ENCODE peak calls at places on chromosomes 7 and 10, in five cellular contexts. Z, O, N, J and C are unnamed samples.

GRCh38 chr10:130393342-130393741 is 257.2 kb downstream of the GLRX3 start:
- DNase-seq in Z (peak; percentile 20), O (no peak), J (no peak), N (no peak), C (no peak)

GRCh38 chr10:55766212-55766611 is 594.8 kb downstream of the ZWINT start:
- DNase-seq in O (no peak), Z (no peak), J (no peak), N (no peak), C (no peak)

GRCh38 chr10:91932737-91933136 is 9.2 kb downstream of the BTAF1 start:
- DNase-seq in Z (no peak), N (no peak), O (no peak), J (no peak), C (no peak)

GRCh38 chr10:121077331-121077730 is 226.2 kb downstream of the WDR11 start:
- DNase-seq in J (no peak), N (peak; percentile 25), O (no peak), Z (no peak), C (no peak)

GRCh38 chr10:5560142-5560843 is 35.5 kb downstream of the CALML3 start:
- DNase-seq in N (no peak), O (peak; percentile 24), J (no peak), Z (peak; percentile 5), C (no peak)

GRCh38 chr10:2885276-2885955 is 181.9 kb upstream of the PFKP start:
- DNase-seq in N (no peak), O (no peak), Z (no peak), J (no peak), C (no peak)

GRCh38 chr10:31317652-31318381 is 1.2 kb upstream of the ZEB1 start:
- DNase-seq in N (no peak), J (no peak), Z (peak; percentile 64), O (peak; percentile 88), C (no peak)

GRCh38 chr7:23261843-23262452 is 15.4 kb downstream of the GPNMB start:
- DNase-seq in O (peak; percentile 69), N (peak; percentile 45), Z (peak; percentile 50), J (no peak), C (peak; percentile 53)

GRCh38 chr7:34772296-34772695 is 114.3 kb downstream of the NPSR1 start:
- DNase-seq in Z (no peak), O (no peak), N (no peak), J (no peak), C (no peak)

GRCh38 chr10:35040761-35041501 is 49.2 kb downstream of the CUL2 start:
- DNase-seq in Z (no peak), O (peak; percentile 74), N (no peak), J (peak; percentile 16), C (no peak)

GRCh38 chr10:91528080-91528479 is 104.8 kb downstream of the PPP1R3C start:
- DNase-seq in N (no peak), Z (no peak), O (no peak), J (no peak), C (peak; percentile 17)

GRCh38 chr10:95266674-95267095 is 24.1 kb downstream of the PDLIM1 start:
- DNase-seq in J (no peak), N (no peak), O (peak; percentile 91), Z (no peak), C (peak; percentile 96)

DNA sequence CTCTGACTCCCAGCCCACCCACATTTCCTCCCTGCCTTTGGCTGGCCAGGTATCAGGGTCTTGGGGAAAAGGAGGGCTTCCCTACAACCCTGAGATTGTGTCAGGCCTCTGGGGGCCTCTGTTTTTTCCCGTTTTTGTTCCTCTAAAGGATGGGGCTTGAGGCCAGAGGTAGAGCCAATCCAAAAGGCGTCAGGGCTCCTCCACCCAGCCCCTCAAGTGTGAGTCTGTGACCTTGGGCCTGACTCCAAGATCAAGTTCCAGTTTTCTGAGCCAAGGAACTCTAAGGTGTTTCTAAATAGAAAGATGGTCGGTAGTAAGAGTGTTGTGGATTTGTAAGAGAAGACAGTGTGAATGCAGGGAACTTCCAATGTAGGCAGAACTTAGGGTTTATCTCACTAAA is 6.6 kb downstream of the EEPD1 start:
- DNase-seq in N (no peak), Z (no peak), J (no peak), O (no peak), C (no peak)
- H3K4me1 ChIP-seq in N (peaks cover 77% of the 10 kb centered on the region), Z (peaks cover 41% of the 10 kb centered on the region), J (no peaks in the 10 kb centered on the region), O (no peaks in the 10 kb centered on the region), C (peaks cover 16% of the 10 kb centered on the region)

DNA sequence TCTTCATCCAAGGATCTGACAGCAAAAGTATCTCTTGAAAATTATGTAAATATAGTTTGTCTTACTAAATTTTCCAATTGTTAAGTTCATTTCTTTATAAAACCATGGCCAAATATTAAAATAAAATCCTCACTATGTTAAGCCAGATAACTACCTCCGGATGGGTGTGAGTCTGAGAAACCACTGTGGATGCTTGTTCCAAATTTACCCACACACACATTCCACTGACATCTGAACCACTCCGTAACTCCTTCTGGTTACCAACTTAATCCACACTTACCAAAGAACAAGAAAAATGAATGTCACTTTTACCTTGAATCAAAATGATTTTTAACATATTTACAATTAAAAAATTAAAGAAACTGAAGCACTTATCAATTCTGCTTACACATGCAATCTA is 19.7 kb downstream of the CYTH3 start:
- DNase-seq in Z (no peak), O (no peak), N (no peak), J (no peak), C (no peak)
- H3K4me3 ChIP-seq in Z (no peak overlapping the region), O (no peak overlapping the region), N (no peak overlapping the region), J (no peak overlapping the region), C (no peak overlapping the region)

DNA sequence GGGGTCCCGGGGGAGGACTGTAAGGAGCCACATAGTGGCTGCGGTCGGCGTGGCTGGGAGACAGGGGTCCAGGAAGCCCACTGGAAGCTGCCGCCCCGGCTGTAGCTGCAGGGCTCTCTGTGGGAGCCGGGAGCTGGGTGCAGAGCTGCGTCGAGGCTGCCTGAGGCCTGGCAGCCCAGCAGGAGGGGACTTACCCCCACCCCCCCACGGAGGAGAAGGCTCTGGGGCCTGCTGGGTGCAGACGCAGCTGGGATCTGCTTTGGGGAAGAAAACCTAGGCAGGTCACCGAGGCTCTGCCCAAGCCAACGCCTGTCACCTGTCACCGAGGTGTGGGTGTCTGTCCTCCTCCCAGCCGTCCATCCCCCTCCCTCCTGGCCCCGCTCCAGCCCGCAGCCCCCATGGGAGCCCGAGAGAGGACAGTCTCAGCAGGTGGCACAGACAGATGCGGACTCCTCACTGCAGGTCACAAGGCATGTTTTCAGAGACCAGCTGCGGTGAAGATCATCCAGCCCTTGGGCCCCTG is 25.2 kb downstream of the PWWP2B start:
- DNase-seq in O (no peak), J (no peak), Z (no peak), N (peak; percentile 32), C (no peak)
- H3K4me1 ChIP-seq in O (peaks cover 15% of the 10 kb centered on the region), J (peaks cover 17% of the 10 kb centered on the region), Z (peaks cover 72% of the 10 kb centered on the region), N (peaks cover 49% of the 10 kb centered on the region), C (peaks cover 9% of the 10 kb centered on the region)

GRCh38 chr7:107044347-107045194 is at the start of gene PRKAR2B:
- DNase-seq in O (peak; percentile 83), J (peak; percentile 45), Z (peak; percentile 62), N (peak; percentile 82), C (peak; percentile 27)

GRCh38 chr7:107043916-107044346 is 574 bp upstream of the PRKAR2B start:
- DNase-seq in J (no peak), Z (no peak), O (no peak), N (no peak), C (no peak)

GRCh38 chr7:107046511-107047259 is 2.2 kb downstream of the PRKAR2B start:
- DNase-seq in J (no peak), N (no peak), Z (no peak), O (peak; percentile 22), C (no peak)

GRCh38 chr7:107045980-107046379 is 1.5 kb downstream of the PRKAR2B start:
- DNase-seq in Z (no peak), J (no peak), N (no peak), O (peak; percentile 45), C (peak; percentile 10)

GRCh38 chr7:107045195-107045960 is 873 bp downstream of the PRKAR2B start:
- DNase-seq in J (no peak), N (no peak), Z (no peak), O (peak; percentile 48), C (no peak)
- H3K4me3 ChIP-seq in J (peak overlapping the region; percentile 64), N (peak overlapping the region; percentile 90), Z (peak overlapping the region; percentile 80), O (peak overlapping the region; percentile 95), C (peak overlapping the region; percentile 55)

GRCh38 chr7:128108641-128109423 is 77.6 kb upstream of the LRRC4 start:
- DNase-seq in Z (no peak), J (no peak), N (no peak), O (no peak), C (peak; percentile 22)

GRCh38 chr7:128110641-128111365 is 79.6 kb upstream of the LRRC4 start:
- DNase-seq in J (no peak), Z (no peak), N (no peak), O (no peak), C (no peak)

GRCh38 chr7:128105228-128106022 is 74.2 kb upstream of the LRRC4 start:
- DNase-seq in O (no peak), N (no peak), J (no peak), Z (no peak), C (no peak)

GRCh38 chr7:128106840-128107239 is 75.6 kb upstream of the LRRC4 start:
- DNase-seq in N (no peak), Z (no peak), J (no peak), O (no peak), C (no peak)

GRCh38 chr7:128108129-128108528 is 76.9 kb upstream of the LRRC4 start:
- DNase-seq in Z (no peak), N (no peak), O (no peak), J (no peak), C (no peak)
- H3K4me1 ChIP-seq in Z (peaks cover 14% of the 10 kb centered on the region), N (peaks cover 26% of the 10 kb centered on the region), O (peaks cover 6% of the 10 kb centered on the region), J (peaks cover 2% of the 10 kb centered on the region), C (peaks cover 2% of the 10 kb centered on the region)